ENCODE peak calls at places on chromosomes 1 and 21, in nine cellular contexts. T is IMR-90, U is RWPE2, F is pancreas, M is psoas muscle, Q is cardiac muscle cell, H is spleen, E is upper lobe of right lung, L is heart left ventricle. A is an unnamed sample. For H3K27me3, the result is how much of the 10 kb centered on the place peaks cover.

GRCh38 chr21:38166214-38166547 is 90.6 kb upstream of the KCNJ15 start:
- DNase-seq in M (no peak), Q (peak), F (no peak), U (no peak), T (no peak), E (no peak), H (no peak), L (no peak), A (no peak)

GRCh38 chr1:96651517-96651916 is 70.1 kb upstream of the PTBP2 start:
- DNase-seq in U (no peak), L (no peak), M (no peak), H (no peak), F (no peak), Q (no peak), E (no peak), T (no peak), A (no peak)

GRCh38 chr1:74145086-74145485 is 52.9 kb downstream of the LRRIQ3 start:
- DNase-seq in T (no peak), L (no peak), Q (no peak), U (no peak), E (no peak), M (no peak), F (no peak), H (no peak), A (no peak)

GRCh38 chr1:224747578-224747977 is 131.5 kb downstream of the CNIH3 start:
- DNase-seq in M (no peak), E (no peak), T (peak), Q (no peak), L (no peak), F (no peak), U (no peak), H (no peak), A (no peak)

GRCh38 chr1:204885288-204885711 is 14.6 kb downstream of the NFASC start:
- DNase-seq in L (no peak), E (no peak), T (no peak), Q (no peak), H (no peak), F (no peak), U (no peak), M (no peak), A (no peak)

GRCh38 chr1:206705187-206705586 is 20.5 kb downstream of the MAPKAPK2 start:
- DNase-seq in U (no peak), Q (no peak), L (no peak), M (peak), H (no peak), T (peak), E (peak), F (no peak), A (no peak)

GRCh38 chr1:185156321-185156853 is 366 bp downstream of the TRMT1L start:
- DNase-seq in F (peak), E (no peak), U (peak), Q (no peak), L (no peak), H (peak), T (no peak), M (no peak), A (peak)

GRCh38 chr1:56583957-56584468 is 4.7 kb upstream of the PLPP3 start:
- DNase-seq in U (no peak), L (no peak), F (no peak), T (no peak), E (no peak), H (no peak), Q (no peak), M (no peak), A (no peak)

GRCh38 chr1:109906160-109906838 is 4.3 kb upstream of the CSF1 start:
- DNase-seq in T (no peak), U (no peak), F (peak), M (no peak), H (no peak), L (no peak), E (no peak), Q (no peak), A (peak)

GRCh38 chr1:207156095-207156494 is 52.1 kb downstream of the C4BPA start:
- DNase-seq in H (no peak), T (no peak), Q (no peak), U (no peak), L (no peak), F (no peak), E (no peak), M (no peak), A (peak)

GRCh38 chr1:52636701-52637695 is 4.0 kb downstream of the SHISAL2A start:
- DNase-seq in L (no peak), E (no peak), H (peak), U (no peak), T (no peak), Q (no peak), M (no peak), F (no peak), A (peak)

GRCh38 chr1:200409203-200409760 is 554 bp downstream of the ZNF281 start:
- DNase-seq in H (peak), M (peak), E (peak), F (peak), L (peak), U (peak), T (peak), Q (peak), A (no peak)

GRCh38 chr1:176745945-176746344 is 283.0 kb downstream of the PAPPA2 start:
- DNase-seq in E (no peak), L (no peak), M (no peak), H (no peak), U (no peak), Q (no peak), T (no peak), F (no peak), A (no peak)

GRCh38 chr1:201103666-201104065 is 8.6 kb downstream of the CACNA1S start:
- DNase-seq in H (no peak), L (no peak), E (no peak), Q (no peak), F (no peak), U (no peak), T (no peak), M (peak), A (no peak)

GRCh38 chr1:85264150-85264549 is 4.7 kb upstream of the C1orf52 start:
- DNase-seq in T (peak), L (no peak), U (no peak), F (no peak), Q (no peak), M (no peak), E (no peak), H (no peak), A (no peak)

GRCh38 chr1:183787704-183788103 is 17.2 kb upstream of the RGL1 start:
- DNase-seq in E (no peak), L (no peak), U (no peak), H (no peak), M (no peak), F (no peak), T (no peak), Q (no peak), A (no peak)

GRCh38 chr1:239112092-239112491 is 274.3 kb upstream of the CHRM3 start:
- DNase-seq in F (no peak), H (no peak), T (no peak), M (no peak), Q (no peak), U (no peak), L (no peak), E (no peak), A (no peak)

GRCh38 chr1:84939761-84940160 is 46.8 kb upstream of the LPAR3 start:
- DNase-seq in M (no peak), L (no peak), Q (no peak), U (no peak), F (no peak), H (no peak), E (no peak), T (no peak), A (no peak)

GRCh38 chr1:209705033-209705589 is 465 bp downstream of the HSD11B1 start:
- DNase-seq in U (no peak), H (no peak), Q (no peak), T (no peak), L (no peak), F (no peak), M (no peak), E (no peak), A (no peak)

GRCh38 chr1:209703834-209704504 is 677 bp upstream of the HSD11B1 start:
- DNase-seq in H (no peak), U (no peak), M (no peak), T (no peak), F (no peak), E (no peak), Q (no peak), L (no peak), A (no peak)

GRCh38 chr1:209706622-209707021 is 2.0 kb downstream of the HSD11B1 start:
- DNase-seq in U (no peak), F (no peak), M (no peak), H (no peak), T (no peak), Q (no peak), E (no peak), L (no peak), A (no peak)

GRCh38 chr1:209702832-209703231 is 1.8 kb upstream of the HSD11B1 start:
- DNase-seq in F (no peak), H (no peak), Q (no peak), U (no peak), M (no peak), E (no peak), L (no peak), T (no peak), A (no peak)

DNA sequence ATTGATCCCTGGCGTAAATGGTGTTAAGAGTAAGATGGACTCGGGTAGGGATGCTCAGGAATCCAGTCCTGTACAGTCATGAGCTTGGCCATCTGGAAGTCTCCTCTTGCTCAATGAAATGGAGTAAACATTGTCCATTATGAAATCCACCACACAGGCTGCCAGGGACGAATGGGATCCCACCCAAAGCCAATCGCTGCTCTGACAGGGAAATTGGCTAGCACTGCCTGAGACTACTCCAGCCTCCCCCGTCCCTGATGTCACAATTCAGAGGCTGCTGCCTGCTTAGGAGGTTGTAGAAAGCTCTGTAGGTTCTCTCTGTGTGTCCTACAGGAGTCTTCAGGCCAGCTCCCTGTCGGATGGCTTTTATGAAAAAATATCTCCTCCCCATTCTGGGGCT is at the start of gene HSD11B1:
- DNase-seq in L (peak), U (no peak), Q (no peak), E (peak), H (no peak), M (peak), F (no peak), T (peak), A (no peak)
- H3K4me3 ChIP-seq in L (peak), U (no peak), Q (no peak), E (peak), H (no peak), M (no peak), F (no peak), T (no peak), A (no peak)

GRCh38 chr1:2019162-2019542 is at the start of gene GABRD:
- DNase-seq in Q (peak), F (no peak), T (no peak), M (no peak), E (no peak), H (no peak), L (no peak), U (no peak), A (no peak)
- H3K27me3 ChIP-seq in Q (half or more), F (under half), T (half or more), M (under half), E (half or more), H (half or more), L (under half), U (under half), A (half or more)

GRCh38 chr21:29308456-29308783 is 9.7 kb downstream of the BACH1 start:
- DNase-seq in U (no peak), F (no peak), H (no peak), M (no peak), Q (no peak), E (no peak), T (no peak), L (no peak), A (no peak)

GRCh38 chr21:29313662-29314408 is 15.1 kb downstream of the BACH1 start:
- DNase-seq in Q (no peak), F (no peak), E (no peak), L (no peak), M (no peak), U (no peak), H (no peak), T (no peak), A (no peak)

GRCh38 chr21:29309703-29310102 is 11.0 kb downstream of the BACH1 start:
- DNase-seq in L (no peak), H (no peak), F (no peak), T (no peak), U (no peak), E (no peak), M (no peak), Q (no peak), A (no peak)

GRCh38 chr21:29315155-29315749 is 16.5 kb downstream of the BACH1 start:
- DNase-seq in L (no peak), F (no peak), U (no peak), H (no peak), Q (no peak), E (no peak), M (no peak), T (no peak), A (no peak)

DNA sequence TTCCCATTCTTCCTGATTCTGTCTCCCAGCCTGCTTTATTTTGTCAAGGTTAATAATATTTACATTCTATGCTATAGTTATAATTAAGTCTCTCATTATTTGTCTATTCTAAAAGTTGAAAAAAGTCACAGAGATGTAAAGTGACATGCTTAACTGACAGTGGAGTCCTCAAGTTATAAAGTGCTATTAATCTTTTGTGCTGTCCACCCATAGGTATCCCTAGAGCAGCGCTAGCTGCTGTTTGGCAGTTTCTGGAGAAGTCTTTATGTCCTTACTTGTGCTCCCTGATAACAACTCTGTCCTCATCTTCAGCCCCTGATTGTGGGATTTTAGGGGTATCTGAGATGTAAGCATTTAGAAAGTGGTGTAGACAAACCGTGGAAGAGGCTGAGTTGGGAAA is 13.1 kb downstream of the BACH1 start:
- DNase-seq in F (no peak), U (no peak), L (no peak), M (no peak), H (no peak), E (no peak), T (no peak), Q (no peak), A (no peak)
- H3K27ac ChIP-seq in F (no peak), U (no peak), L (no peak), M (no peak), H (no peak), E (no peak), T (no peak), Q (no peak), A (no peak)

DNA sequence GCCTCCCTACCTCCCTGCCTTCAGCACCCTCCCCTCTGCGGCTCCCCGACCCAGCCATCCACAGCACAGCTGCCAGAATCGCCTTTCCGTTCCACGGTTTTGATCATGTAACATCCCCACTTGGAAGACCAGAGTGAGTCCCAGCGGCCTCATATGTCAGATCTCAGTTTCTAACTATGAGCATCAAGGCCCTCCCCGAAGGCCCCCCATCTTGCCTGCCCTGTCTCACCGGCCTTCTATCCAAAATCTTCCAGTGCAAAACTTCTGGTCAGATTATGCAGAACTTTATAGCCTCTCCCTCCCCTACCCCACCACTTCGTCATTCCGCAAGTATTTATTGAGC is 20.3 kb upstream of the LMX1A start:
- DNase-seq in H (no peak), U (no peak), T (no peak), E (no peak), F (no peak), L (no peak), M (no peak), Q (no peak), A (no peak)
- H3K4me3 ChIP-seq in H (no peak), U (no peak), T (no peak), E (peak), F (peak), L (peak), M (peak), Q (no peak), A (no peak)

DNA sequence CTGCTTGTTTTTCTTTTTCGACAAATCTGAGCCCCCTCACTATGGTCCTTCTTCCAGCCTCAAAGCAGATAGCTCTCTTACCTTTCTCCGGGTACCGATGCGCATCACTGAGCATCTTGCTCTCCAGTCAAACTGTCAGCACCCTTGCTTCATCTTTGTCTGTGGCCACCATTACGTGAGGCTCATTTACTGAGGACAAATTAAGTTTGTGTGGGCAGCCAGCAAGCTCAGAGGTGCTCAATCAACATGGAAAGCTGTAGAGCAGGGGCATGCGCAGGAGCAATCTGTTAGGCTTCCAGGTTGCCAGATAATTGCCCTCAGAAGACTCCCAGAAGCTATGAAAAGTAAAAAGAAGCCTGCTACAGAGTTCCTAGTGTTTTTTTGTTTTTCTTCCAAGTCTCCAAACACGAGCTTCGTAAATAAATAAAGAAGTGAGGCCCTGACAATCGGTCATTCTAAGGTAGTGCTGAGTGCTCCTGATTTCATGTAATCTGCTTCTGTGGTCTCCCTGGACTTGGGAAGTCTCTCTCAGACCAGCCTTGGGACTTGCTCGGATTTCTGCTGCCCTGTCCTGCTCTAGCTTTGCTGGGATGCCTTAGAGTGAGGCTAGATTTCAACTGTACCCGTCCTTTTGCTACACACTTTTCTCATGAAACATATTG is 1.8 kb downstream of the C1orf53 start:
- DNase-seq in U (no peak), T (no peak), Q (no peak), H (no peak), F (no peak), E (no peak), L (no peak), M (no peak), A (no peak)
- H3K27me3 ChIP-seq in U (under half), T (under half), Q (half or more), H (half or more), F (under half), E (under half), L (under half), M (under half), A (under half)

A was measured in HL-60.